ENCODE peak calls at places on chromosome 16, in five cellular contexts. W is colonic mucosa, B is pulmonary artery endothelial cell, P is PC-9, R is amniotic stem cell. Q is an unnamed sample.
A peak's percentile ranks its signal among the peaks of the same experiment; 100 is the strongest.

GRCh38 chr16:50305441-50306061 is 39.2 kb downstream of the ADCY7 start:
- DNase-seq in W (no peak), B (no peak), P (no peak), R (no peak), Q (no peak)

GRCh38 chr16:1964046-1964505 is 550 bp downstream of the RPS2 start:
- DNase-seq in W (peak; percentile 40), B (no peak), P (no peak), R (no peak), Q (no peak)

GRCh38 chr16:54159490-54160080 is 127.0 kb downstream of the IRX3 start:
- DNase-seq in W (no peak), B (no peak), P (no peak), R (no peak), Q (no peak)

GRCh38 chr16:24848065-24848464 is 2.3 kb downstream of the SLC5A11 start:
- DNase-seq in W (no peak), B (peak; percentile 27), P (peak; percentile 71), R (peak; percentile 33), Q (no peak)

GRCh38 chr16:4640572-4641305 is 16.1 kb downstream of the MGRN1 start:
- DNase-seq in W (no peak), B (no peak), P (no peak), R (no peak), Q (no peak)

GRCh38 chr16:24499193-24499814 is 40.1 kb upstream of the RBBP6 start:
- DNase-seq in W (peak; percentile 22), B (no peak), P (no peak), R (no peak), Q (no peak)

GRCh38 chr16:3467920-3468319 is 24.4 kb downstream of the NAA60 start:
- DNase-seq in W (no peak), B (no peak), P (peak; percentile 40), R (no peak), Q (peak; percentile 56)

GRCh38 chr16:28318042-28318597 is 25.8 kb downstream of the SBK1 start:
- DNase-seq in W (no peak), B (no peak), P (no peak), R (no peak), Q (no peak)

GRCh38 chr16:23949630-23950290 is 114.0 kb downstream of the PRKCB start:
- DNase-seq in W (peak; percentile 33), B (no peak), P (no peak), R (no peak), Q (no peak)